ENCODE peak calls at places on chromosomes 1 and 21, in four cellular contexts. H is activated T-cell treated with anti-CD3 and anti-CD28 coated beads for 1 hour, R is islet precursor cell, N is NCI-H2081. T is an unnamed sample.

GRCh38 chr1:1157426-1157913 is 16.2 kb upstream of the TTLL10 start:
- DNase-seq in H (peak), R (peak), N (peak), T (peak)

GRCh38 chr1:237042892-237043576 is 1.1 kb downstream of the RYR2 start:
- DNase-seq in H (no peak), R (no peak), N (no peak), T (no peak)

GRCh38 chr21:16071082-16071481 is 341.3 kb downstream of the USP25 start:
- DNase-seq in H (no peak), R (no peak), N (peak), T (no peak)

GRCh38 chr1:62997849-62998248 is 213.9 kb downstream of the ATG4C start:
- DNase-seq in H (no peak), R (no peak), N (no peak), T (no peak)

GRCh38 chr1:110916669-110917306 is 43.8 kb downstream of the CD53 start:
- DNase-seq in H (no peak), R (no peak), N (no peak), T (peak)

GRCh38 chr1:192579319-192579738 is 3.8 kb downstream of the RGS1 start:
- DNase-seq in H (no peak), R (peak), N (no peak), T (no peak)

GRCh38 chr1:95084317-95085176 is 11.8 kb upstream of the ALG14 start:
- DNase-seq in H (no peak), R (no peak), N (no peak), T (peak)

GRCh38 chr1:162984699-162985098 is 84.5 kb upstream of the RGS4 start:
- DNase-seq in H (no peak), R (no peak), N (no peak), T (no peak)

GRCh38 chr21:42664614-42665013 is 11.2 kb downstream of the PDE9A start:
- DNase-seq in H (no peak), R (no peak), N (no peak), T (no peak)

GRCh38 chr1:161478985-161479384 is 26.3 kb upstream of the FCGR2A start:
- DNase-seq in H (no peak), R (no peak), N (no peak), T (no peak)

GRCh38 chr21:37863842-37864241 is 52.4 kb downstream of the KCNJ6 start:
- DNase-seq in H (no peak), R (no peak), N (no peak), T (no peak)

GRCh38 chr1:41515131-41515678 is 30.7 kb upstream of the EDN2 start:
- DNase-seq in H (no peak), R (peak), N (no peak), T (no peak)

GRCh38 chr1:8161546-8162110 is 135.5 kb upstream of the ERRFI1 start:
- DNase-seq in H (no peak), R (no peak), N (no peak), T (no peak)

GRCh38 chr1:214707306-214708087 is 104.5 kb downstream of the CENPF start:
- DNase-seq in H (no peak), R (no peak), N (no peak), T (no peak)

GRCh38 chr1:46587072-46587471 is 17.0 kb downstream of the MKNK1 start:
- DNase-seq in H (no peak), R (no peak), N (no peak), T (no peak)

GRCh38 chr1:77513839-77514763 is 168.4 kb downstream of the ZZZ3 start:
- DNase-seq in H (no peak), R (peak), N (no peak), T (no peak)

GRCh38 chr1:25534389-25534788 is 9.0 kb upstream of the LDLRAP1 start:
- DNase-seq in H (no peak), R (no peak), N (no peak), T (no peak)

GRCh38 chr1:36572142-36572715 is 89.5 kb upstream of the CSF3R start:
- DNase-seq in H (no peak), R (no peak), N (no peak), T (no peak)

GRCh38 chr21:26177741-26178452 is 7.3 kb upstream of the APP start:
- DNase-seq in H (no peak), R (no peak), N (no peak), T (no peak)

GRCh38 chr1:214833357-214833756 is 230.4 kb downstream of the CENPF start:
- DNase-seq in H (no peak), R (no peak), N (no peak), T (no peak)

GRCh38 chr1:77888429-77889239 is at the start of gene NEXN:
- DNase-seq in H (no peak), R (peak), N (no peak), T (no peak)

GRCh38 chr1:227437495-227438008 is 119.3 kb upstream of the CDC42BPA start:
- DNase-seq in H (no peak), R (no peak), N (peak), T (no peak)

GRCh38 chr1:183911285-183911684 is 106.4 kb downstream of the RGL1 start:
- DNase-seq in H (no peak), R (no peak), N (no peak), T (no peak)

GRCh38 chr1:51738681-51739080 is 121.8 kb downstream of the OSBPL9 start:
- DNase-seq in H (no peak), R (no peak), N (no peak), T (no peak)

GRCh38 chr1:186750250-186750649 is 70.0 kb upstream of the PTGS2 start:
- DNase-seq in H (no peak), R (no peak), N (no peak), T (no peak)

GRCh38 chr1:53519412-53519811 is 60.2 kb downstream of the DMRTB1 start:
- DNase-seq in H (no peak), R (no peak), N (no peak), T (no peak)

GRCh38 chr1:200330770-200331428 is 78.9 kb downstream of the ZNF281 start:
- DNase-seq in H (no peak), R (peak), N (no peak), T (no peak)

GRCh38 chr1:56574794-56575193 is 4.6 kb downstream of the PLPP3 start:
- DNase-seq in H (no peak), R (no peak), N (no peak), T (no peak)

GRCh38 chr1:43527111-43527878 is 3.4 kb upstream of the PTPRF start:
- DNase-seq in H (no peak), R (no peak), N (no peak), T (no peak)

GRCh38 chr1:236888903-236889302 is 93.8 kb downstream of the MTR start:
- DNase-seq in H (no peak), R (no peak), N (peak), T (no peak)

GRCh38 chr1:163196449-163196787 is 6.3 kb downstream of the RGS5 start:
- DNase-seq in H (no peak), R (no peak), N (no peak), T (no peak)

GRCh38 chr1:150847499-150848060 is 28.8 kb downstream of the ARNT start:
- DNase-seq in H (no peak), R (no peak), N (no peak), T (no peak)

GRCh38 chr21:36948686-36949085 is 17.8 kb downstream of the HLCS start:
- DNase-seq in H (no peak), R (no peak), N (no peak), T (no peak)

GRCh38 chr1:205849619-205850355 is at the start of gene PM20D1:
- DNase-seq in H (peak), R (no peak), N (no peak), T (no peak)

GRCh38 chr1:208268541-208269337 is 24.6 kb upstream of the PLXNA2 start:
- DNase-seq in H (no peak), R (no peak), N (no peak), T (no peak)

GRCh38 chr1:7407980-7408770 is 362.9 kb upstream of the VAMP3 start:
- DNase-seq in H (no peak), R (peak), N (no peak), T (no peak)

GRCh38 chr1:51265618-51266017 is 29.5 kb downstream of the RNF11 start:
- DNase-seq in H (no peak), R (no peak), N (no peak), T (peak)

GRCh38 chr1:226226601-226227000 is 3.1 kb downstream of the MIXL1 start:
- DNase-seq in H (no peak), R (no peak), N (no peak), T (no peak)